ENCODE peak calls at places on chromosomes 7 and 10, in nine cellular contexts. O is adrenal gland, J is A549, M is erythroblast, K is upper lobe of left lung, U is heart left ventricle, B is HCT116, C is body of pancreas, S is GM12891. E is an unnamed sample.

GRCh38 chr7:22129819-22130580 is 184.3 kb upstream of the CDCA7L start:
- DNase-seq in O (no peak), K (no peak), M (no peak), B (no peak), S (no peak), U (no peak), J (no peak), C (no peak), E (no peak)

GRCh38 chr7:4689151-4689550 is 7.1 kb downstream of the FOXK1 start:
- DNase-seq in C (no peak), U (no peak), S (no peak), K (no peak), J (no peak), M (no peak), O (no peak), B (no peak), E (no peak)

GRCh38 chr7:18860226-18860625 is 257.2 kb downstream of the TWIST1 start:
- DNase-seq in M (no peak), S (no peak), C (no peak), J (no peak), O (no peak), K (no peak), B (no peak), U (no peak), E (no peak)

GRCh38 chr7:99278180-99278579 is 5.5 kb downstream of the MYH16 start:
- DNase-seq in K (no peak), U (no peak), B (no peak), C (no peak), J (no peak), M (no peak), O (no peak), S (no peak), E (no peak)

GRCh38 chr7:155844019-155844453 is 31.8 kb upstream of the SHH start:
- DNase-seq in M (no peak), J (peak), B (no peak), C (peak), O (no peak), S (no peak), U (no peak), K (peak), E (no peak)

GRCh38 chr7:143263266-143264195 is at the start of gene GSTK1:
- DNase-seq in B (peak), O (peak), M (peak), C (peak), U (peak), K (peak), S (peak), J (peak), E (peak)

GRCh38 chr10:64023926-64024465 is 502.8 kb downstream of the REEP3 start:
- DNase-seq in S (no peak), M (no peak), B (no peak), O (no peak), J (no peak), U (no peak), K (no peak), C (no peak), E (no peak)

GRCh38 chr10:69065406-69066361 is 22.2 kb upstream of the SRGN start:
- DNase-seq in C (peak), O (peak), B (no peak), U (peak), K (no peak), M (no peak), S (no peak), J (no peak), E (peak)

GRCh38 chr10:79405995-79406515 is 39.4 kb downstream of the ZCCHC24 start:
- DNase-seq in M (no peak), O (no peak), K (no peak), S (no peak), U (no peak), C (no peak), J (no peak), B (no peak), E (no peak)

GRCh38 chr10:80459047-80459865 is 5.1 kb downstream of the TSPAN14 start:
- DNase-seq in K (no peak), U (peak), C (peak), O (peak), M (peak), B (no peak), J (no peak), S (peak), E (peak)

GRCh38 chr10:79127151-79127961 is 58.6 kb downstream of the ZMIZ1 start:
- DNase-seq in U (no peak), K (no peak), M (peak), S (no peak), J (peak), C (peak), O (peak), B (peak), E (peak)

GRCh38 chr10:17179002-17179401 is 22.5 kb downstream of the TRDMT1 start:
- DNase-seq in S (no peak), U (no peak), C (no peak), B (no peak), J (no peak), O (no peak), M (no peak), K (no peak), E (no peak)

DNA sequence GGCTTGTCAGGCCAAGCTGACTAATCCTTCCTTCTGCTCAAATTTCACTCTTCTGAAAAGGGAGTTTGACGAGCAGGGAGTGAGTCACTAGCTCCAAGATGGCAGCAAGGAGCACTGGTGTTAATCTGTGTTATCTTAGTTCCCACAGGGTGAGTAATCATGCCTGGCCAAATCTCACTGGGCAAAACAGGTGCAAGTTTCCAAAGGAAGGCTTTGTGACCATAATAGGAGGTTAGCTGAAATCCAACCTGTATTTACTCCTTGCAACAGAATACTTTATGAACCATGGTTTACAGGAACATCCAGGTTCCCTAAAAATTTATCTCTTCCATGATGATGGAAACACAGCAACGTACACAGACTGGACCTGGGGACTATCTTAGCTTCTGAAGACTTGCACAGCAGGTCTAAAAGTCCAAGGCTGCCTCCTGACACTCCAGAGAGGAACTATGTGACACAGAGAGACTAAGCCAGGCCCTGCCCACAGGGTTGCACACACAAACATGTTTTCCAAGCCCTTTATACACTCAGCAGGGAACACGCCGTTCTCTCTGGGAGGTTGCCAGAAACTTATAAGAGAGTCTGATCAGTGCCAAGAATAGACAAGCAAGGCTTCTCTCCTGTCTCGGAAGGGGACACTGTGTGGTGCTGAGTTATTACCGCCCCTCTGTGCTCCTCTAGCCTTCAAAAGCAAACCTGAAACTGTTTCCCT is 46.3 kb downstream of the PDK4 start:
- DNase-seq in S (no peak), J (peak), U (peak), C (peak), O (peak), M (peak), B (peak), K (no peak), E (peak)
- TF ChIP-seq POLR2A in S (no peak), J (no peak), U (peak), C (peak), O (peak), M (no peak), B (no peak), K (peak), E (no peak)

DNA sequence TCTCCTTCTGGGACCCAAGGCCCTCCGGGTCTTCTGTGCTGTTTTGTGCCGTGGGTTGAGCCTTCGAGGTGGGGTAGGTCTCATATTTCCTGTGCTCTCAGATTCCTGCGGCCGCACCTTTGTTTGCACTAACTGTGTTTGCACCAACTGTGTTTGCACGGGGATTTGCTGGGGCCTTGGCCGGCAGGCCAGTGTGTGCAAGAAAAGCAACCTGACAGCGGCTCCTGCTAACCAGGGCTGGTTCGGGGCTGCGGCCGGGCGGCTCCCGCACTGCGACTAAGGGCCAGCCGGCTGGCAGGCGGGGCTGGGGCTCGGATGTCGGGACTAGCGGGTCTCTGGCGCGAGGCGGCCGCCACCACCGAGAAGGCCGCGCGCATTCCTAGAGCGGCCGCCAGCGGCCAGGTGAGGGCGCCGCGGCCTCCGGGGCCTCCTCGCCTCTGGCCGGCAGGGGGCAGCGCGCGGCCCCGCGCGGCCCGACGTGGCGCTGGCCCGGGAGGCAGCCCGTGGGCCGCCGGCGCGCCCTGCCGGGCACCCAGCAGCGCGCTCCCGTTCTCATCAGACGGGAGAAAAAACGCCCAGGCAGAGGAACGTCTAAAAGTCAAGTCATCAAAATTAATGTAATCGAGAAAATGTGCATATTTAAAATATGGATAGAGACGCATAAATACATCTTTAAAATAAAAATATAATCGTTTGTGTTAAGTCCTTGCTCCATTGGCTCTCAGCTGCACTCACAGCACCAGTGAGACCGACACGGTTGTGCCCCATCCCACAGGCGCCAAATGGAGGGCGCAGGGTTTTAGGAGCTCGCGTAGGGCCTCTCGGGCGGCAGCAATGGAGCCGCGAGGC is 38.6 kb downstream of the ZNF777 start:
- DNase-seq in M (peak), S (peak), U (peak), O (peak), J (peak), K (peak), B (peak), C (peak), E (peak)
- TF ChIP-seq POLR2A in M (no peak), S (no peak), U (no peak), O (peak), J (peak), K (peak), B (no peak), C (peak), E (no peak)

DNA sequence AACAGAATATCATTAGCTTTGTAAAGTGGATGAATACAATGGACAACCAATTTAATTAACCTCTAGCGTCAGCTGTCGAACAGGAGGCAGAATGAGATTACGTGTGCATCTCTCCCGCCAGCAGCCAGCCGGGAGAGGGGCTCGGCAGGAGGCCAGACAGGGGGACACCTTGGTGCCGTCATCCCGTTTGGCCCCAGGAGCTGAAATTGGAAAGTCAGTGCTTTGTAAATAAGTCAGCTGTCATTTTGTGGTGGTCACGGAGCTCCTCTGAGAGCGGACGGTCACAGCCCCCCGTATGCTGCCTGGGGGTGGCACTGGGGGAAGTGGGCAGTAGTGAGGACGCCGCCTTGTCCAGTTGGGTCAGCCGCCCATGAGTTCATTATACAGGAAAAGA is 108.0 kb downstream of the NKX6-2 start:
- DNase-seq in C (no peak), K (peak), J (no peak), O (peak), U (no peak), M (no peak), B (no peak), S (no peak), E (no peak)
- TF ChIP-seq POLR2A in C (no peak), K (no peak), J (no peak), O (no peak), U (no peak), M (no peak), B (no peak), S (no peak), E (no peak)

DNA sequence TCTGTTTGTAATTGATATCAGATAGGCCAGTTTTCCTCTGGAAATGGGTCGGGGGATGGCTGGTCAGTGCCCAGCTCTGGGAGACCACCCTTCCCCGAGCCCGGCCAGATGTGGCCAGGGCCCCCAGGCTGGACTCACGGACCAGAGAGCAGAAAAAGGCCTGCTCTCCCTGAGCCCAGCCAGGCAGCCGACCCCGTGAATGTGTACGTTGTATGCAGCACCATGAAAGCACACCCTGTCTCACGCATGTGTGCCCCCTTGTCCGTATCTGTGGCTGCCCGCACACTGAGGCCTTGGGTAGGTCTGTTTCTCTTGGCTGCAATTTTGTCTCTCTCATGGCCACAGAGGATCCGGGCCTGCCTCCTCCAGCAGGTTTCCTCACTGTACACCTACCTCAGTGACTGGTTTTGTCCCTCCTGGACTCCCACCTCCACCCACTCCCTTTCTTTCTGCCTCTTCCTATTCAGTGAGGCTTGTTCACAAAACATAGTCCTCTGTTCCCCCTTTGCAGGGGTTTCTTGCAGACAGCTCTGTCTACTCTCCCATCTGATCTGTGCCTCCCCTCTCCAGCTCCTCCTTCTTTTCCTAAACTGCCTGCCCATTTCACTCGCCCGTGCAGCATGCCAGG is 23.6 kb upstream of the ANKRD2 start:
- DNase-seq in U (no peak), J (no peak), M (no peak), K (no peak), B (no peak), S (no peak), C (no peak), O (no peak), E (no peak)
- TF ChIP-seq POLR2A in U (no peak), J (no peak), M (no peak), K (no peak), B (no peak), S (no peak), C (no peak), O (no peak), E (no peak)

DNA sequence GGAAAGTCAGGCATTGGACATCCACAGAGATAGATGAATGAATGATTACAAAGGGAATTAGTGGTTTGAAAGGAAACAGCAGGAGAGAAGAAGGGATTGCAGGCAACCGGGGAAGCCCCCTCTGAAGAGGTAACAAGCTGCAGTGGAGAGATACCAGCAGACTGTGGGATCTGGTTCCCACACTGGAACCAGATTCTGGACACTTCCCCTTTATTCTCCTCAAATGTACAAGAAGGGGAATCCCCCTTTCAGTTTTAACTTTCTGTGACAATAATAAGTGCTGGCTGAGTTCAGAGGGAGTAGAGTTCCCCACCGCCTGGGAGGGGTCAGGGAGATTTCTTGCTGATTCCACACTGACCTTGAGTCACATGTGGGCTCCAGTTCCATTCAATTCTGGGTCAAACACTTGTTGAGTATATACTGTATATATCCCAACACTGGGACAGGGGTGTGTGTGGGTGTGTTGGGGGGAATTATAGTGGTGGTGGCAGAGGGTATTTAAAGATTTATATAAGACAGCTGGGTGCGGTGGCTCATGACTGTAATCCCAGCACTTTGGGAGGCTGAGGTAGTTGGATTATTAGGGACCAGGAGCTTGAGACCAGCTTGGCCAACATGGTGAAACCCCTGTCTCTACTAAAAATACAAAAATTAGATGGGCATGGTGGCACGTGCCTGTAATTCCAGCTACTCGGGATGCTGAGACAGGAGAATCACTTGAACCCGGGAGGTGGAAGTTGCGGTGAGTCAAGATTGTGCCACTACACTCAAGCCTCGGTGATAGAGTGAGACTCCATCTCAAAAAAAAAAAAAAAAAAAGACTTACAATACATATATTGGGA is 16.5 kb upstream of the DDIT4 start:
- DNase-seq in K (no peak), C (peak), S (no peak), J (no peak), O (peak), B (no peak), M (peak), U (no peak), E (peak)
- TF ChIP-seq POLR2A in K (no peak), C (no peak), S (no peak), J (no peak), O (no peak), B (no peak), M (no peak), U (peak), E (no peak)

GRCh38 chr7:148884299-148885022 is 370 bp upstream of the EZH2 start:
- DNase-seq in B (peak), J (peak), M (peak), U (peak), C (peak), K (peak), S (peak), O (peak), E (peak)
- TF ChIP-seq POLR2A in B (no peak), J (peak), M (peak), U (peak), C (peak), K (peak), S (no peak), O (peak), E (peak)